ENCODE peak calls at places on chromosomes 2 and 18, in five cellular contexts. I, E, Y, K and F are unnamed samples. For H3K9me3, the result is how much of the 10 kb centered on the place peaks cover.

GRCh38 chr2:16666453-16666801 is 793 bp upstream of the CYRIA start:
- DNase-seq in I (no peak), Y (no peak), K (no peak), E (no peak), F (peak)

GRCh38 chr2:111209045-111209514 is 88.4 kb downstream of the BCL2L11 start:
- DNase-seq in E (no peak), K (no peak), Y (no peak), I (peak), F (no peak)

GRCh38 chr2:137838255-137839092 is 125.8 kb upstream of the HNMT start:
- DNase-seq in E (no peak), I (peak), K (no peak), Y (no peak), F (no peak)

GRCh38 chr18:32086866-32087265 is 4.8 kb upstream of the RNF138 start:
- DNase-seq in I (peak), Y (no peak), E (no peak), K (no peak), F (peak)

GRCh38 chr2:23480991-23481797 is 96.2 kb downstream of the KLHL29 start:
- DNase-seq in K (no peak), I (peak), E (no peak), Y (no peak), F (peak)

GRCh38 chr2:104944495-104944894 is 90.6 kb downstream of the POU3F3 start:
- DNase-seq in Y (no peak), I (no peak), E (no peak), K (no peak), F (no peak)

GRCh38 chr2:181752301-181752700 is 72.0 kb upstream of the NEUROD1 start:
- DNase-seq in Y (no peak), K (no peak), I (no peak), E (no peak), F (no peak)

GRCh38 chr2:20573611-20574422 is 77.1 kb downstream of the HS1BP3 start:
- DNase-seq in E (no peak), I (peak), K (peak), Y (no peak), F (peak)

GRCh38 chr2:71599038-71599437 is 145.7 kb downstream of the DYSF start:
- DNase-seq in E (no peak), I (no peak), Y (no peak), K (no peak), F (no peak)

GRCh38 chr2:209472386-209472832 is 48.6 kb downstream of the MAP2 start:
- DNase-seq in K (no peak), E (no peak), Y (no peak), I (no peak), F (no peak)

GRCh38 chr18:33957705-33958104 is 267.0 kb downstream of the NOL4 start:
- DNase-seq in Y (no peak), E (no peak), I (no peak), K (no peak), F (no peak)

GRCh38 chr18:44181951-44182350 is 498.7 kb upstream of the SETBP1 start:
- DNase-seq in E (no peak), K (no peak), I (no peak), Y (no peak), F (no peak)

GRCh38 chr18:4106407-4107033 is 348.6 kb downstream of the DLGAP1 start:
- DNase-seq in I (peak), K (peak), Y (peak), E (peak), F (peak)

GRCh38 chr2:37196320-37197195 is at the start of gene CEBPZOS:
- DNase-seq in E (peak), K (peak), I (no peak), Y (peak), F (peak)

GRCh38 chr2:86398911-86399474 is 42.2 kb upstream of the KDM3A start:
- DNase-seq in K (no peak), Y (no peak), E (no peak), I (no peak), F (no peak)

GRCh38 chr2:119104414-119104813 is 54.1 kb downstream of the C1QL2 start:
- DNase-seq in I (no peak), K (no peak), Y (no peak), E (no peak), F (no peak)

GRCh38 chr2:16978291-16978690 is 312.7 kb upstream of the CYRIA start:
- DNase-seq in I (no peak), Y (no peak), E (no peak), K (no peak), F (no peak)

GRCh38 chr2:211487746-211488145 is 931.3 kb downstream of the CPS1 start:
- DNase-seq in K (no peak), E (no peak), I (no peak), Y (no peak), F (no peak)

GRCh38 chr18:10414293-10414842 is 40.1 kb upstream of the APCDD1 start:
- DNase-seq in I (no peak), Y (no peak), E (no peak), K (no peak), F (no peak)

GRCh38 chr2:204673877-204674276 is 128.6 kb downstream of the PARD3B start:
- DNase-seq in K (no peak), I (no peak), E (no peak), Y (no peak), F (no peak)

GRCh38 chr18:56987236-56987635 is 159.7 kb upstream of the BOD1L2 start:
- DNase-seq in K (no peak), E (no peak), I (no peak), Y (no peak), F (no peak)

GRCh38 chr18:23243178-23243577 is 107.9 kb downstream of the CABLES1 start:
- DNase-seq in E (no peak), I (no peak), K (no peak), Y (no peak), F (no peak)

GRCh38 chr2:118061135-118061955 is 26.9 kb upstream of the INSIG2 start:
- DNase-seq in K (no peak), Y (no peak), I (no peak), E (no peak), F (peak)

GRCh38 chr2:208827549-208828221 is 421.1 kb downstream of the PTH2R start:
- DNase-seq in Y (no peak), E (no peak), I (no peak), K (no peak), F (no peak)

DNA sequence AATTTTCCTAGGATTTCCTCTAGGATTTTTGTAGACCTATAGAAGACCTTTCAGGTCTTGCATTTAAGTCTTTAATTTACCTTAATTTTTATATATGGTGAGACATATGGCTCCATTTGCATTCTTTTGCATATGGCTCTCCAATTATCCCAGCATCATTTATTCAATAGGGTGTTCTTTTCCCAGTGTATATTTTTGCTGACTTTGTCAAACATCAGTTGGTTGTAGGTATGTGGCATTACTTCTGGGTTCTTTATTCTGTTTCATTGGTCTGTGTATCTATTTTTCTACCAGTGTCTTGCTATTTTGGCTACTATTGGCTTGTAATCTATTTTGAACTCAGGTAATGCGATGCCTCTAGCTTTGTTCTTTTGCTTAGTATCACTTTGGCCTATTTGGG is 239.8 kb upstream of the CNTNAP5 start:
- DNase-seq in I (no peak), E (no peak), Y (no peak), K (no peak), F (no peak)
- H3K9me3 ChIP-seq in I (under half), E (under half), Y (under half), K (under half), F (under half)

DNA sequence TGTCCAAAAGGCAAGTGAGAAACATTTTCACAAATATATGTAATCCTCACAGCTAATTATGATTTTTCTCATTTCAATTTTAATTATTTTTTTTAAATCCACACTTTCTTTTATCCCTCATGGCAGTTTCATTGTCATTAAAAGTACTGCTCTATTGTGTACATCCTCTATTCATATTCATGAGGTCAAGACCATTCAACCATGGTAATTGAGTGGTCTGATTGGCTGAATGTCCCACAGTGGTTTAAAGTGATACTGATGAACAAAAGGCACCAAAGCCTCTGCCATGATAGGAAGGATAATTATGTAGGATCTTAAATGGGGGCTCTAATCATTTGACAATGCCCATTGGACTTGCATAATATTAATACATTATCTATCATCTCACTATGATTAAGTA is 108.4 kb upstream of the EPHA4 start:
- DNase-seq in E (no peak), I (no peak), Y (no peak), K (no peak), F (no peak)
- H3K9me3 ChIP-seq in E (under half), I (under half), Y (under half), K (under half), F (under half)

GRCh38 chr2:125125902-125126301 is 1100.8 kb downstream of the CNTNAP5 start:
- DNase-seq in I (no peak), Y (no peak), E (no peak), K (no peak), F (no peak)
- H3K9me3 ChIP-seq in I (under half), Y (under half), E (under half), K (under half), F (under half)

GRCh38 chr2:88760819-88761598 is 69.5 kb downstream of the RPIA start:
- DNase-seq in E (no peak), Y (no peak), I (no peak), K (no peak), F (no peak)
- H3K9me3 ChIP-seq in E (under half), Y (under half), I (under half), K (under half), F (under half)

DNA sequence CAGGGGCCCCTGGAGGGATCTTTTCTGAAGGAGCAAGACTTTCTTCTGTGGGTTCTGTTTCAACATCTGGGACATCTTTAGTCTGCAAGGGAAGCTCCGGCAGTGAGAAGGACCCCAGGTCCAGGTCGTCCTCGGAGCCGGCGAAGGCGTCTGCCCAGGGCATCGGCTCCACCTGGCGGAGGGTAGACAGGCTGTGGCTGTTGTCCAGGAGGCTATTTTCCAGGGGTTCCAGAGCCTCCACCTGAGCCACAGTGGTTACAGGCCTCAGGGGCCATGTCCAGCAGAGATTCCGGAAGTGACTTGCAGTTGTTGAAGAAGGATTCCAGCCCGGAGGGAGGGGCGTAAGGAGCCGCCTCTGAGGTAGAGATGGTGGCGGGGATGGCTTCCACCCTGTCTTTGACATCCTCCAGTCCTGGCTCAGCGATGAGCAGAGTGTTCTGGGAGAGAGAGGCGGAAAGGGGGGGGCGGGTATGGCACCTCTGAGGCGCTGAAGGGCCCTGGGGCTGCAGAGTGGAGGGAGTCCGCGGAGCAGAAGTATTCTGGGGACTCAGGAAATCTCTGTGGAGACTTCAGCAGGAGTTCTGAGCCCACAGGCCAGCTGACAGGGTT is 891.3 kb upstream of the LRRTM1 start:
- DNase-seq in K (no peak), Y (no peak), I (no peak), E (no peak), F (no peak)
- H3K9me3 ChIP-seq in K (under half), Y (under half), I (half or more), E (under half), F (under half)